ENCODE peak calls at places on chromosome 10, in six cellular contexts. R, C, Q, E, J and G are unnamed samples.

GRCh38 chr10:28681345-28681763 is 4.0 kb downstream of the BAMBI start:
- DNase-seq in R (no peak), C (no peak), Q (no peak), E (no peak), J (no peak), G (no peak)

GRCh38 chr10:10831085-10831484 is 186.6 kb upstream of the CELF2 start:
- DNase-seq in R (no peak), C (no peak), Q (peak), E (peak), J (no peak), G (no peak)

GRCh38 chr10:124678566-124679240 is 65.5 kb downstream of the FAM53B start:
- DNase-seq in R (no peak), C (no peak), Q (no peak), E (no peak), J (no peak), G (no peak)

GRCh38 chr10:49744924-49745605 is 17.1 kb downstream of the OGDHL start:
- DNase-seq in R (no peak), C (no peak), Q (no peak), E (no peak), J (peak), G (peak)

GRCh38 chr10:30036341-30036740 is 23.0 kb downstream of the JCAD start:
- DNase-seq in R (no peak), C (no peak), Q (no peak), E (no peak), J (no peak), G (no peak)

GRCh38 chr10:61438141-61438984 is 14.8 kb downstream of the TMEM26 start:
- DNase-seq in R (no peak), C (no peak), Q (no peak), E (peak), J (no peak), G (no peak)

GRCh38 chr10:70602665-70603438 is at the start of gene PRF1:
- DNase-seq in R (no peak), C (peak), Q (peak), E (no peak), J (peak), G (peak)

GRCh38 chr10:104109908-104110662 is 11.9 kb upstream of the SFR1 start:
- DNase-seq in R (no peak), C (no peak), Q (no peak), E (peak), J (no peak), G (no peak)

GRCh38 chr10:33441561-33441960 is 107.1 kb upstream of the NRP1 start:
- DNase-seq in R (no peak), C (no peak), Q (no peak), E (no peak), J (no peak), G (no peak)

GRCh38 chr10:1548596-1548995 is 188.7 kb downstream of the ADARB2 start:
- DNase-seq in R (no peak), C (no peak), Q (no peak), E (no peak), J (no peak), G (no peak)

GRCh38 chr10:62266611-62267010 is 2.0 kb downstream of the RTKN2 start:
- DNase-seq in R (no peak), C (no peak), Q (no peak), E (no peak), J (no peak), G (no peak)

GRCh38 chr10:60524541-60524940 is 134.9 kb upstream of the ANK3 start:
- DNase-seq in R (no peak), C (no peak), Q (no peak), E (peak), J (no peak), G (no peak)

GRCh38 chr10:69474688-69475432 is 23.6 kb downstream of the TSPAN15 start:
- DNase-seq in R (no peak), C (no peak), Q (no peak), E (peak), J (no peak), G (no peak)

GRCh38 chr10:86168256-86168655 is 198.3 kb downstream of the GRID1 start:
- DNase-seq in R (no peak), C (peak), Q (peak), E (no peak), J (peak), G (no peak)

GRCh38 chr10:13690281-13690825 is 103.6 kb downstream of the PRPF18 start:
- DNase-seq in R (no peak), C (no peak), Q (no peak), E (no peak), J (peak), G (no peak)

GRCh38 chr10:98193030-98193429 is 58.6 kb downstream of the R3HCC1L start:
- DNase-seq in R (no peak), C (no peak), Q (no peak), E (no peak), J (no peak), G (no peak)

GRCh38 chr10:28993056-28993455 is 295.8 kb upstream of the LYZL1 start:
- DNase-seq in R (no peak), C (no peak), Q (no peak), E (no peak), J (no peak), G (no peak)

GRCh38 chr10:130432850-130433249 is 296.7 kb downstream of the GLRX3 start:
- DNase-seq in R (no peak), C (no peak), Q (no peak), E (no peak), J (no peak), G (no peak)

GRCh38 chr10:131387018-131387529 is 75.6 kb upstream of the TCERG1L start:
- DNase-seq in R (no peak), C (no peak), Q (no peak), E (no peak), J (no peak), G (no peak)

GRCh38 chr10:132978542-132978941 is 36.2 kb upstream of the CFAP46 start:
- DNase-seq in R (no peak), C (no peak), Q (no peak), E (no peak), J (peak), G (no peak)

GRCh38 chr10:104300736-104301292 is 31.8 kb downstream of the GSTO2 start:
- DNase-seq in R (peak), C (peak), Q (peak), E (peak), J (no peak), G (peak)

GRCh38 chr10:32961892-32962369 is 3.9 kb upstream of the ITGB1 start:
- DNase-seq in R (no peak), C (no peak), Q (no peak), E (peak), J (no peak), G (no peak)

GRCh38 chr10:16183989-16184643 is 252.7 kb upstream of the PTER start:
- DNase-seq in R (no peak), C (no peak), Q (no peak), E (no peak), J (no peak), G (no peak)

GRCh38 chr10:104589871-104590270 is 51.2 kb upstream of the SORCS3 start:
- DNase-seq in R (no peak), C (no peak), Q (no peak), E (no peak), J (no peak), G (no peak)

GRCh38 chr10:51590802-51591201 is 108.6 kb downstream of the CSTF2T start:
- DNase-seq in R (no peak), C (no peak), Q (no peak), E (no peak), J (no peak), G (no peak)

GRCh38 chr10:480928-481551 is 208.4 kb downstream of the DIP2C start:
- DNase-seq in R (no peak), C (no peak), Q (no peak), E (no peak), J (peak), G (peak)

GRCh38 chr10:86314616-86315520 is 51.7 kb downstream of the GRID1 start:
- DNase-seq in R (no peak), C (no peak), Q (no peak), E (no peak), J (peak), G (no peak)

GRCh38 chr10:28754930-28755718 is 77.8 kb downstream of the BAMBI start:
- DNase-seq in R (no peak), C (no peak), Q (no peak), E (no peak), J (no peak), G (no peak)

GRCh38 chr10:79139124-79139835 is 70.5 kb downstream of the ZMIZ1 start:
- DNase-seq in R (no peak), C (no peak), Q (peak), E (peak), J (no peak), G (no peak)

GRCh38 chr10:29634764-29635625 is at the start of gene SVIL:
- DNase-seq in R (peak), C (peak), Q (peak), E (no peak), J (no peak), G (no peak)

GRCh38 chr10:100996678-100997363 is 2.8 kb upstream of the LZTS2 start:
- DNase-seq in R (peak), C (peak), Q (peak), E (no peak), J (peak), G (peak)

GRCh38 chr10:72009430-72010081 is 45.4 kb downstream of the CHST3 start:
- DNase-seq in R (peak), C (peak), Q (peak), E (peak), J (peak), G (peak)

GRCh38 chr10:58278274-58278961 is 9.5 kb downstream of the CISD1 start:
- DNase-seq in R (no peak), C (no peak), Q (no peak), E (no peak), J (peak), G (no peak)

GRCh38 chr10:51986531-51986930 is 287.1 kb upstream of the CSTF2T start:
- DNase-seq in R (no peak), C (no peak), Q (no peak), E (no peak), J (no peak), G (no peak)

GRCh38 chr10:29757551-29758297 is 123.0 kb upstream of the SVIL start:
- DNase-seq in R (no peak), C (peak), Q (no peak), E (no peak), J (no peak), G (no peak)

GRCh38 chr10:22712959-22713852 is 1.2 kb downstream of the PIP4K2A start:
- DNase-seq in R (peak), C (peak), Q (peak), E (no peak), J (peak), G (peak)

GRCh38 chr10:104255244-104255981 is 721 bp downstream of the GSTO1 start:
- DNase-seq in R (no peak), C (peak), Q (peak), E (peak), J (no peak), G (no peak)

GRCh38 chr10:58637372-58637771 is 124.7 kb downstream of the BICC1 start:
- DNase-seq in R (no peak), C (peak), Q (no peak), E (no peak), J (no peak), G (no peak)

GRCh38 chr10:86211691-86212390 is 154.8 kb downstream of the GRID1 start:
- DNase-seq in R (no peak), C (no peak), Q (no peak), E (no peak), J (no peak), G (no peak)

GRCh38 chr10:118800920-118801319 is 46.1 kb upstream of the CACUL1 start:
- DNase-seq in R (no peak), C (peak), Q (peak), E (no peak), J (peak), G (peak)
- TF ChIP-seq CTCF in R (peak), C (no peak), Q (peak), E (peak), J (no peak), G (no peak)

GRCh38 chr10:88318803-88319202 is 264.3 kb downstream of the RNLS start:
- DNase-seq in R (no peak), C (no peak), Q (no peak), E (no peak), J (no peak), G (no peak)
- TF ChIP-seq CTCF in R (no peak), C (no peak), Q (no peak), E (peak), J (no peak), G (no peak)

GRCh38 chr10:102371295-102371694 is 24.2 kb upstream of the NFKB2 start:
- DNase-seq in R (no peak), C (no peak), Q (no peak), E (no peak), J (no peak), G (no peak)

GRCh38 chr10:102375867-102376266 is 19.6 kb upstream of the NFKB2 start:
- DNase-seq in R (no peak), C (no peak), Q (no peak), E (no peak), J (no peak), G (no peak)

GRCh38 chr10:102376901-102377300 is 18.6 kb upstream of the NFKB2 start:
- DNase-seq in R (no peak), C (no peak), Q (no peak), E (no peak), J (no peak), G (no peak)

GRCh38 chr10:102379383-102379782 is 16.1 kb upstream of the NFKB2 start:
- DNase-seq in R (no peak), C (no peak), Q (no peak), E (no peak), J (peak), G (no peak)

GRCh38 chr10:102375250-102375649 is 20.3 kb upstream of the NFKB2 start:
- DNase-seq in R (no peak), C (no peak), Q (no peak), E (no peak), J (no peak), G (no peak)
- TF ChIP-seq CTCF in R (no peak), C (no peak), Q (no peak), E (no peak), J (no peak), G (no peak)

DNA sequence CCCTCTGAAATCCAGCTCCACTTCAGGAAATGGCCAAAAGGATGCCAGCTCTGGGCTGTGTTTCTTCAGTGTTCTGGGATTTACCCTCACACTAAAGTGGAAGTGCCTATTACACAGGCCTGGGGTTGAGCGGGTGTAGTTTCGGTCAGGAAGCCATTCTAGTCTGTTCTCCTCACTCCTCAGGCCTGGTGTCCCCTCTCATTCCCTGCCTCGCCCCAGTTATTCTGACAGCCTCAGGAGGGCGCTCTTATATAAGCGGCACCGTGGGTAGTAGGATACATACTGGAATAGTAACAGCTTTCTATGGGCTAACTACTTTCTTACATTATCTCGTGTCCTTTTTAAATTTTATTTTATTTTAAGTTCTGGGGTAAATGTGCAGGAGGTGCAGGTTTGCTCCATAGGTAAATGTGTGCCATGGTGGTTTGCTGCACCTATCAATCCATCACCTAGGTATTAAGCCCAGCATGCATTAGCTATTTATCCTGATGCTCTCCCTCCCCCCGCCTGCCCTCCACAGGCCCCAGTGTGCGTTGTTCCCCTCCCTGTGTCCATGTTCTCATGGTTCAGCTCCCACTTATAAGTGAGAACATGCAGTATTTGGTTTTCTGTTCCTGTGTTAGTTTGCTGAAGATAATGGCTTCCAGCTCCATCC is 12.2 kb upstream of the LGI1 start:
- DNase-seq in R (no peak), C (peak), Q (no peak), E (no peak), J (no peak), G (no peak)
- TF ChIP-seq CTCF in R (peak), C (no peak), Q (peak), E (peak), J (no peak), G (no peak)

DNA sequence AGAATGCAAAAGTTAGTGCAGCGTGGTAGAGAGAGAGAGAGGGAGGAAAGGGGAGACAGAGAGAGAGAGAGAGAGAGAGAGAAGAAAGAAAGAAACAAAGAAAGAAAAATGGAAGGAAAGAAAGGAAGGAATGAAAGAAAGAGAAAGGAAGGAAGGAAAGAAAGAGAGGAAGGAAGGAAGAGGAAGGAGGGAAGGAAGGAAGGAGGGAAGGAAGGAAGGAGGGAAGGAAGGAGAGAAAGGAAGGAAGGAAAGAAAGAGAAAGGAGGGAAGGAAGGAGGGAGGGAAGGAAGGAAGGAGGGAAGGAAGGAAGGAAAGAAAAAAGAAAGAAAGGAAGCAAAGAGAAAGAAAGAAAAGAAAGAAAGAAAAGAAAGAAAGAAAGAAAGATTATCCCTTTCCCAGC is 209.8 kb upstream of the MYO3A start:
- DNase-seq in R (no peak), C (no peak), Q (no peak), E (no peak), J (no peak), G (no peak)
- TF ChIP-seq CTCF in R (no peak), C (no peak), Q (no peak), E (no peak), J (no peak), G (no peak)

GRCh38 chr10:6095810-6096209 is 7.0 kb downstream of the RBM17 start:
- DNase-seq in R (no peak), C (no peak), Q (no peak), E (no peak), J (no peak), G (no peak)

GRCh38 chr10:6089334-6090219 is 743 bp downstream of the RBM17 start:
- DNase-seq in R (peak), C (peak), Q (peak), E (no peak), J (peak), G (no peak)

GRCh38 chr10:6088721-6089333 is at the start of gene RBM17:
- DNase-seq in R (peak), C (peak), Q (peak), E (peak), J (peak), G (peak)

GRCh38 chr10:6092731-6093130 is 3.9 kb downstream of the RBM17 start:
- DNase-seq in R (no peak), C (no peak), Q (no peak), E (no peak), J (no peak), G (no peak)

GRCh38 chr10:6091630-6092029 is 2.8 kb downstream of the RBM17 start:
- DNase-seq in R (no peak), C (no peak), Q (no peak), E (no peak), J (no peak), G (no peak)
- TF ChIP-seq CTCF in R (no peak), C (no peak), Q (no peak), E (no peak), J (no peak), G (no peak)

GRCh38 chr10:93751832-93752231 is 5.9 kb upstream of the LGI1 start:
- DNase-seq in R (peak), C (peak), Q (peak), E (no peak), J (no peak), G (no peak)

GRCh38 chr10:93751074-93751572 is 6.6 kb upstream of the LGI1 start:
- DNase-seq in R (no peak), C (peak), Q (no peak), E (no peak), J (no peak), G (no peak)

GRCh38 chr10:93749218-93749799 is 8.4 kb upstream of the LGI1 start:
- DNase-seq in R (no peak), C (peak), Q (peak), E (no peak), J (no peak), G (no peak)

GRCh38 chr10:93742633-93743349 is 14.9 kb upstream of the LGI1 start:
- DNase-seq in R (no peak), C (no peak), Q (no peak), E (no peak), J (no peak), G (no peak)

DNA sequence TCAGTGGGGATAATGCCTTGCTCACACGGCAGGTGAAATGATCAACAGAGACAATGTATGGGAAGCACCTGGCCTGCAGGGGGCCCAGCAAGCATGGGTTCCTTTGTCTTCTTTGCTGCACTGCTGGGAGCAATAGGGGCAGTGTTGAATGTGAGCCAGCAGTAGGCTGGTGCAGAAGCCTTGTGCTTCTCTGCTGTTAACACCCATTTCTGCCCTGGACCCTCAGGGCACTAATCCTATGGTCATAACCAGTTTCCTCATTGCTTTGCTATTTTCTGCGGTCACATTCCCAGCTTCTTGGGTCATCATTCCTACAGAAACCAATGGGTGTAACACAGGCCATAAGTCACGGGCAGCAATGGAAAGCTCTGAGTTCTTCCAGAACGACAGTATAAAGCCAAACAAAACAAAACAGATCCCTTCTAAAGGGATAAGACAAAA is 10.9 kb upstream of the LGI1 start:
- DNase-seq in R (no peak), C (peak), Q (peak), E (peak), J (no peak), G (no peak)
- TF ChIP-seq CTCF in R (peak), C (no peak), Q (no peak), E (peak), J (no peak), G (no peak)

GRCh38 chr10:48363617-48364355 is 57.3 kb downstream of the MAPK8 start:
- DNase-seq in R (peak), C (peak), Q (peak), E (peak), J (no peak), G (peak)
- TF ChIP-seq CTCF in R (peak), C (no peak), Q (peak), E (peak), J (peak), G (peak)

DNA sequence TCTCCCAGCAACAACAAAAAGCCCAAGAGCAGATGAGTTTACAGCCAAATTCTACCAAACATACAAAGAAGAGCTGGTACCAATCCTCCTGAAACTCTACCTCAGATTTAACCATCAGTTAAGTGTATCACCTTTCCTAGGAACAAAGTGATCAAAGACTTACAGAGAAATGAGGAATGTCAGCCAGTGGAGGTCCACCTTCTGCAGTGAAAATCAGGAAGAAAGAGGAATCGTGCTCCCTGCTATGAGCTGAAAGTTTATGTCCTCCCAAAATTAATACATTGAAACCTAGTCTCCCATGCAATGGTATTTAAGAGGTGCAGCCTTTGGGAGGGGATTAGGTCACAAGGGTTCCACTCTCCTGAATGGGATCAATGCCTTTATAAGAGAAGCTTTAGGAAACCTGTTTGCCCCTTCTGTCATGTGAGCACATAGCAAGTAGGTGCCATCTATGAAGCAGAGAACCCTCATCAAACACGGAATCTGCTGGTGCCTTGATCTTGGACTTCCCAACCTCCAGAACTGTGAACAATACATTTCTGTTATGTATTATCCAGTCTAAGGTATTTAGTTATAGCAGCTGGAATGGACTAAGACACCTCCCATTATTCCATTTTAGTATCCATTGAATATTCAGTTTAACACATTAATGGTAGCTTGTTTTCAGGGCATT is 139.0 kb upstream of the FZD8 start:
- DNase-seq in R (no peak), C (no peak), Q (no peak), E (no peak), J (no peak), G (no peak)
- TF ChIP-seq CTCF in R (no peak), C (no peak), Q (no peak), E (no peak), J (no peak), G (no peak)